ENCODE peak calls at places on chromosomes 3 and 15, in four cellular contexts. V, Y, G and S are unnamed samples.

GRCh38 chr3:51975857-51976549 is 1.1 kb downstream of the ABHD14A start:
- DNase-seq in Y (no peak), G (no peak), V (peak; percentile 61), S (no peak)

GRCh38 chr3:33732394-33732793 is 14.3 kb upstream of the CLASP2 start:
- DNase-seq in Y (no peak), V (no peak), G (no peak), S (no peak)

GRCh38 chr3:159380891-159381290 is 579.0 kb downstream of the MFSD1 start:
- DNase-seq in V (no peak), Y (no peak), G (no peak), S (no peak)

GRCh38 chr3:37668431-37668830 is 193.2 kb upstream of the CTDSPL start:
- DNase-seq in G (no peak), Y (no peak), V (no peak), S (no peak)

GRCh38 chr3:188524057-188524456 is 370.1 kb downstream of the LPP start:
- DNase-seq in G (no peak), V (no peak), Y (no peak), S (no peak)

GRCh38 chr15:91710072-91710471 is 143.4 kb upstream of the SLCO3A1 start:
- DNase-seq in V (no peak), Y (no peak), G (no peak), S (no peak)

GRCh38 chr3:24545917-24546316 is 51.3 kb upstream of the THRB start:
- DNase-seq in Y (no peak), V (no peak), G (no peak), S (no peak)

GRCh38 chr3:172771672-172772071 is 21.1 kb downstream of the ECT2 start:
- DNase-seq in G (no peak), Y (no peak), V (no peak), S (no peak)

GRCh38 chr3:24548278-24548677 is 53.6 kb upstream of the THRB start:
- DNase-seq in Y (no peak), V (peak; percentile 18), G (no peak), S (no peak)

GRCh38 chr3:159782724-159783421 is 205.8 kb upstream of the IL12A start:
- DNase-seq in Y (no peak), G (no peak), V (no peak), S (no peak)

GRCh38 chr3:183699238-183699947 is 1.8 kb downstream of the YEATS2 start:
- DNase-seq in G (no peak), V (peak; percentile 39), Y (no peak), S (no peak)

GRCh38 chr3:32374788-32375595 is 16.7 kb upstream of the CMTM7 start:
- DNase-seq in V (peak; percentile 77), G (no peak), Y (peak; percentile 38), S (peak; percentile 11)

GRCh38 chr15:85588657-85589056 is 206.1 kb downstream of the KLHL25 start:
- DNase-seq in G (no peak), V (peak; percentile 15), Y (no peak), S (no peak)

GRCh38 chr15:28191832-28192231 is 92.7 kb upstream of the OCA2 start:
- DNase-seq in Y (no peak), V (peak; percentile 3), G (no peak), S (no peak)

GRCh38 chr3:129824926-129825541 is 68.5 kb downstream of the TMCC1 start:
- DNase-seq in V (peak; percentile 46), Y (no peak), G (no peak), S (peak; percentile 51)

GRCh38 chr3:61521229-61521628 is 40.1 kb upstream of the PTPRG start:
- DNase-seq in V (no peak), Y (no peak), G (no peak), S (no peak)

GRCh38 chr15:66390670-66391069 is 4.0 kb downstream of the MAP2K1 start:
- DNase-seq in V (no peak), G (no peak), Y (no peak), S (no peak)

GRCh38 chr3:193853511-193854219 is 260.7 kb downstream of the OPA1 start:
- DNase-seq in G (no peak), Y (no peak), V (no peak), S (no peak)

GRCh38 chr3:49324768-49325167 is 15.1 kb downstream of the USP4 start:
- DNase-seq in Y (no peak), G (no peak), V (no peak), S (no peak)

GRCh38 chr3:123431007-123431657 is 17.8 kb downstream of the ADCY5 start:
- DNase-seq in V (no peak), G (no peak), Y (no peak), S (no peak)

GRCh38 chr15:72141171-72142084 is 23.2 kb downstream of the SENP8 start:
- DNase-seq in Y (no peak), V (no peak), G (no peak), S (no peak)

GRCh38 chr3:182618981-182619591 is 174.2 kb upstream of the ATP11B start:
- DNase-seq in G (no peak), V (peak; percentile 51), Y (no peak), S (no peak)

GRCh38 chr3:79253704-79254103 is 514.1 kb downstream of the ROBO1 start:
- DNase-seq in G (no peak), Y (no peak), V (peak; percentile 11), S (no peak)